ENCODE peak calls at places on chromosomes 16 and 17, in ten cellular contexts. R is breast epithelium, V is GM13977, X is endothelial cell, Y is NCI-H510A, T is MV-4-11, A is lung microvascular endothelial cell, Q is IMR-90, D is hippocampal formation, L is amniotic epithelial cell. S is an unnamed sample.

GRCh38 chr17:78828470-78829185 is 12.0 kb downstream of the USP36 start:
- DNase-seq in R (no peak), V (no peak), X (no peak), Y (no peak), T (peak; percentile 49), A (no peak), Q (peak; percentile 78), D (no peak), L (peak; percentile 85), S (no peak)

GRCh38 chr16:24188751-24189318 is 67.3 kb upstream of the CACNG3 start:
- DNase-seq in R (no peak), V (no peak), X (no peak), Y (no peak), T (no peak), A (no peak), Q (no peak), D (no peak), L (no peak), S (no peak)

GRCh38 chr16:87363771-87364476 is 19.7 kb downstream of the FBXO31 start:
- DNase-seq in R (no peak), V (no peak), X (no peak), Y (no peak), T (no peak), A (no peak), Q (peak; percentile 55), D (no peak), L (peak; percentile 84), S (no peak)

GRCh38 chr17:39694593-39694992 is 5.3 kb upstream of the ERBB2 start:
- DNase-seq in R (no peak), V (no peak), X (no peak), Y (no peak), T (no peak), A (no peak), Q (no peak), D (no peak), L (no peak), S (no peak)

GRCh38 chr17:70521821-70522256 is 352.5 kb downstream of the KCNJ2 start:
- DNase-seq in R (no peak), V (no peak), X (no peak), Y (peak; percentile 19), T (no peak), A (peak; percentile 5), Q (peak; percentile 24), D (no peak), L (peak; percentile 39), S (no peak)

GRCh38 chr16:11067697-11068141 is 123.4 kb downstream of the CLEC16A start:
- DNase-seq in R (no peak), V (no peak), X (no peak), Y (no peak), T (no peak), A (no peak), Q (no peak), D (no peak), L (no peak), S (no peak)

GRCh38 chr17:38579934-38580333 is 25.8 kb downstream of the SRCIN1 start:
- DNase-seq in R (no peak), V (no peak), X (peak; percentile 46), Y (peak; percentile 77), T (peak; percentile 47), A (peak; percentile 35), Q (peak; percentile 13), D (peak; percentile 53), L (peak; percentile 55), S (peak; percentile 56)

GRCh38 chr16:65120811-65121721 is 797 bp downstream of the CDH11 start:
- DNase-seq in R (no peak), V (peak; percentile 15), X (peak; percentile 35), Y (no peak), T (no peak), A (no peak), Q (peak; percentile 37), D (no peak), L (peak; percentile 29), S (peak; percentile 39)

GRCh38 chr17:21029032-21029431 is 13.8 kb downstream of the USP22 start:
- DNase-seq in R (no peak), V (no peak), X (no peak), Y (no peak), T (peak; percentile 60), A (peak; percentile 53), Q (peak; percentile 84), D (no peak), L (peak; percentile 91), S (no peak)

GRCh38 chr16:81221731-81222130 is 16.8 kb upstream of the BCO1 start:
- DNase-seq in R (no peak), V (no peak), X (no peak), Y (no peak), T (no peak), A (no peak), Q (no peak), D (no peak), L (no peak), S (no peak)

GRCh38 chr16:31897283-31897682 is 23.7 kb downstream of the ZNF267 start:
- DNase-seq in R (no peak), V (no peak), X (no peak), Y (no peak), T (no peak), A (no peak), Q (no peak), D (no peak), L (no peak), S (no peak)

S was measured in C1 segment of cervical spinal cord.